ENCODE peak calls at places on chromosomes 11 and 22, in six cellular contexts. One of them, this sample, is unnamed.

GRCh38 chr22:35597692-35598395 is 19.3 kb downstream of the MB start:
- DNase-seq in IMR-90: no peak
- DNase-seq in HepG2: no peak
- DNase-seq in brain microvascular endothelial cell: no peak
- DNase-seq in small intestine: no peak
- DNase-seq in thoracic aorta: no peak
- DNase-seq in this sample: no peak

GRCh38 chr11:15965562-15966250 is 390.6 kb downstream of the SOX6 start:
- DNase-seq in IMR-90: no peak
- DNase-seq in HepG2: no peak
- DNase-seq in brain microvascular endothelial cell: no peak
- DNase-seq in small intestine: no peak
- DNase-seq in thoracic aorta: no peak
- DNase-seq in this sample: no peak

GRCh38 chr11:30635401-30635989 is 49.3 kb upstream of the MPPED2 start:
- DNase-seq in IMR-90: peak; percentile 1
- DNase-seq in HepG2: no peak
- DNase-seq in brain microvascular endothelial cell: no peak
- DNase-seq in small intestine: no peak
- DNase-seq in thoracic aorta: no peak
- DNase-seq in this sample: peak; percentile 6

GRCh38 chr11:95247883-95248282 is 16.9 kb upstream of the SESN3 start:
- DNase-seq in IMR-90: no peak
- DNase-seq in HepG2: no peak
- DNase-seq in brain microvascular endothelial cell: no peak
- DNase-seq in small intestine: no peak
- DNase-seq in thoracic aorta: no peak
- DNase-seq in this sample: no peak

GRCh38 chr11:96173424-96173823 is 169.6 kb downstream of the MAML2 start:
- DNase-seq in IMR-90: no peak
- DNase-seq in HepG2: no peak
- DNase-seq in brain microvascular endothelial cell: no peak
- DNase-seq in small intestine: no peak
- DNase-seq in thoracic aorta: no peak
- DNase-seq in this sample: no peak

GRCh38 chr11:6455070-6455469 is 14.3 kb upstream of the HPX start:
- DNase-seq in IMR-90: no peak
- DNase-seq in HepG2: no peak
- DNase-seq in brain microvascular endothelial cell: no peak
- DNase-seq in small intestine: no peak
- DNase-seq in thoracic aorta: no peak
- DNase-seq in this sample: no peak

GRCh38 chr11:124928942-124929663 is 6.7 kb downstream of the HEPACAM start:
- DNase-seq in IMR-90: no peak
- DNase-seq in HepG2: no peak
- DNase-seq in brain microvascular endothelial cell: no peak
- DNase-seq in small intestine: no peak
- DNase-seq in thoracic aorta: no peak
- DNase-seq in this sample: no peak

GRCh38 chr22:32548039-32548438 is 73.4 kb downstream of the FBXO7 start:
- DNase-seq in IMR-90: no peak
- DNase-seq in HepG2: no peak
- DNase-seq in brain microvascular endothelial cell: no peak
- DNase-seq in small intestine: no peak
- DNase-seq in thoracic aorta: no peak
- DNase-seq in this sample: no peak

GRCh38 chr11:102157219-102157618 is 47.0 kb downstream of the YAP1 start:
- DNase-seq in IMR-90: peak; percentile 85
- DNase-seq in HepG2: peak; percentile 81
- DNase-seq in brain microvascular endothelial cell: peak; percentile 74
- DNase-seq in small intestine: peak; percentile 63
- DNase-seq in thoracic aorta: no peak
- DNase-seq in this sample: peak; percentile 21

GRCh38 chr22:30580896-30581295 is 6.4 kb upstream of the GAL3ST1 start:
- DNase-seq in IMR-90: no peak
- DNase-seq in HepG2: no peak
- DNase-seq in brain microvascular endothelial cell: no peak
- DNase-seq in small intestine: no peak
- DNase-seq in thoracic aorta: no peak
- DNase-seq in this sample: no peak

GRCh38 chr11:63832336-63832735 is 6.6 kb upstream of the MARK2 start:
- DNase-seq in IMR-90: no peak
- DNase-seq in HepG2: no peak
- DNase-seq in brain microvascular endothelial cell: no peak
- DNase-seq in small intestine: no peak
- DNase-seq in thoracic aorta: no peak
- DNase-seq in this sample: no peak

GRCh38 chr22:23534851-23535717 is 45.0 kb downstream of the IGLL1 start:
- DNase-seq in IMR-90: no peak
- DNase-seq in HepG2: no peak
- DNase-seq in brain microvascular endothelial cell: no peak
- DNase-seq in small intestine: no peak
- DNase-seq in thoracic aorta: no peak
- DNase-seq in this sample: no peak

GRCh38 chr11:94934362-94934761 is 39.0 kb downstream of the CWC15 start:
- DNase-seq in IMR-90: peak; percentile 65
- DNase-seq in HepG2: no peak
- DNase-seq in brain microvascular endothelial cell: peak; percentile 75
- DNase-seq in small intestine: no peak
- DNase-seq in thoracic aorta: no peak
- DNase-seq in this sample: no peak

GRCh38 chr11:60860943-60861342 is 5.2 kb upstream of the PTGDR2 start:
- DNase-seq in IMR-90: no peak
- DNase-seq in HepG2: no peak
- DNase-seq in brain microvascular endothelial cell: no peak
- DNase-seq in small intestine: no peak
- DNase-seq in thoracic aorta: no peak
- DNase-seq in this sample: no peak

GRCh38 chr22:27438271-27438980 is 363.1 kb downstream of the MN1 start:
- DNase-seq in IMR-90: peak; percentile 9
- DNase-seq in HepG2: no peak
- DNase-seq in brain microvascular endothelial cell: no peak
- DNase-seq in small intestine: peak; percentile 9
- DNase-seq in thoracic aorta: no peak
- DNase-seq in this sample: peak; percentile 67

GRCh38 chr22:42074846-42075245 is 798 bp downstream of the PHETA2 start:
- DNase-seq in IMR-90: no peak
- DNase-seq in HepG2: no peak
- DNase-seq in brain microvascular endothelial cell: no peak
- DNase-seq in small intestine: no peak
- DNase-seq in thoracic aorta: no peak
- DNase-seq in this sample: no peak

GRCh38 chr11:44430140-44430539 is 120.2 kb upstream of the ALX4 start:
- DNase-seq in IMR-90: no peak
- DNase-seq in HepG2: no peak
- DNase-seq in brain microvascular endothelial cell: no peak
- DNase-seq in small intestine: no peak
- DNase-seq in thoracic aorta: no peak
- DNase-seq in this sample: no peak

GRCh38 chr22:35609261-35609660 is 7.9 kb downstream of the MB start:
- DNase-seq in IMR-90: no peak
- DNase-seq in HepG2: no peak
- DNase-seq in brain microvascular endothelial cell: no peak
- DNase-seq in small intestine: peak; percentile 36
- DNase-seq in thoracic aorta: no peak
- DNase-seq in this sample: no peak

GRCh38 chr11:986270-986951 is 50.1 kb downstream of the MUC6 start:
- DNase-seq in IMR-90: no peak
- DNase-seq in HepG2: no peak
- DNase-seq in brain microvascular endothelial cell: no peak
- DNase-seq in small intestine: no peak
- DNase-seq in thoracic aorta: no peak
- DNase-seq in this sample: no peak

GRCh38 chr11:57071829-57072228 is 83.1 kb downstream of the OR5AK2 start:
- DNase-seq in IMR-90: peak; percentile 37
- DNase-seq in HepG2: no peak
- DNase-seq in brain microvascular endothelial cell: no peak
- DNase-seq in small intestine: no peak
- DNase-seq in thoracic aorta: no peak
- DNase-seq in this sample: no peak

GRCh38 chr11:10637629-10638028 is 55.9 kb downstream of the IRAG1 start:
- DNase-seq in IMR-90: no peak
- DNase-seq in HepG2: no peak
- DNase-seq in brain microvascular endothelial cell: no peak
- DNase-seq in small intestine: no peak
- DNase-seq in thoracic aorta: no peak
- DNase-seq in this sample: no peak

GRCh38 chr11:80320765-80321164 is 879.9 kb upstream of the TENM4 start:
- DNase-seq in IMR-90: no peak
- DNase-seq in HepG2: no peak
- DNase-seq in brain microvascular endothelial cell: no peak
- DNase-seq in small intestine: peak; percentile 29
- DNase-seq in thoracic aorta: no peak
- DNase-seq in this sample: no peak

GRCh38 chr11:3139481-3140290 is 25.4 kb downstream of the OSBPL5 start:
- DNase-seq in IMR-90: no peak
- DNase-seq in HepG2: no peak
- DNase-seq in brain microvascular endothelial cell: no peak
- DNase-seq in small intestine: no peak
- DNase-seq in thoracic aorta: no peak
- DNase-seq in this sample: no peak

GRCh38 chr11:83292709-83293435 is 6.7 kb upstream of the CCDC90B start:
- DNase-seq in IMR-90: peak; percentile 73
- DNase-seq in HepG2: peak; percentile 57
- DNase-seq in brain microvascular endothelial cell: peak; percentile 71
- DNase-seq in small intestine: peak; percentile 63
- DNase-seq in thoracic aorta: no peak
- DNase-seq in this sample: no peak

GRCh38 chr11:6737872-6738466 is 33.8 kb downstream of the OR2AG2 start:
- DNase-seq in IMR-90: peak; percentile 34
- DNase-seq in HepG2: peak; percentile 41
- DNase-seq in brain microvascular endothelial cell: peak; percentile 61
- DNase-seq in small intestine: peak; percentile 63
- DNase-seq in thoracic aorta: no peak
- DNase-seq in this sample: peak; percentile 51

GRCh38 chr22:37519268-37520195 is at the start of gene CARD10:
- DNase-seq in IMR-90: no peak
- DNase-seq in HepG2: no peak
- DNase-seq in brain microvascular endothelial cell: no peak
- DNase-seq in small intestine: peak; percentile 63
- DNase-seq in thoracic aorta: no peak
- DNase-seq in this sample: peak; percentile 53

GRCh38 chr11:36774603-36775002 is 176.6 kb upstream of the RAG2 start:
- DNase-seq in IMR-90: peak; percentile 17
- DNase-seq in HepG2: no peak
- DNase-seq in brain microvascular endothelial cell: no peak
- DNase-seq in small intestine: no peak
- DNase-seq in thoracic aorta: no peak
- DNase-seq in this sample: no peak

GRCh38 chr11:73139476-73140198 is 2.5 kb downstream of the FCHSD2 start:
- DNase-seq in IMR-90: peak; percentile 49
- DNase-seq in HepG2: peak; percentile 72
- DNase-seq in brain microvascular endothelial cell: no peak
- DNase-seq in small intestine: peak; percentile 25
- DNase-seq in thoracic aorta: no peak
- DNase-seq in this sample: no peak
- H3K4me3 ChIP-seq in IMR-90: peak overlapping the region; percentile 68
- H3K4me3 ChIP-seq in HepG2: peak overlapping the region; percentile 99
- H3K4me3 ChIP-seq in brain microvascular endothelial cell: peak overlapping the region; percentile 92
- H3K4me3 ChIP-seq in small intestine: no peak overlapping the region
- H3K4me3 ChIP-seq in thoracic aorta: peak overlapping the region; percentile 81
- H3K4me3 ChIP-seq in this sample: peak overlapping the region; percentile 98

GRCh38 chr11:34501500-34501899 is 12.1 kb downstream of the ELF5 start:
- DNase-seq in IMR-90: peak; percentile 89
- DNase-seq in HepG2: peak; percentile 92
- DNase-seq in brain microvascular endothelial cell: peak; percentile 64
- DNase-seq in small intestine: no peak
- DNase-seq in thoracic aorta: no peak
- DNase-seq in this sample: no peak

GRCh38 chr11:34505874-34506273 is 7.7 kb downstream of the ELF5 start:
- DNase-seq in IMR-90: no peak
- DNase-seq in HepG2: no peak
- DNase-seq in brain microvascular endothelial cell: no peak
- DNase-seq in small intestine: no peak
- DNase-seq in thoracic aorta: no peak
- DNase-seq in this sample: no peak

GRCh38 chr11:34499719-34500505 is 13.7 kb downstream of the ELF5 start:
- DNase-seq in IMR-90: no peak
- DNase-seq in HepG2: no peak
- DNase-seq in brain microvascular endothelial cell: no peak
- DNase-seq in small intestine: no peak
- DNase-seq in thoracic aorta: no peak
- DNase-seq in this sample: no peak

GRCh38 chr11:34502949-34503348 is 10.6 kb downstream of the ELF5 start:
- DNase-seq in IMR-90: peak; percentile 6
- DNase-seq in HepG2: no peak
- DNase-seq in brain microvascular endothelial cell: no peak
- DNase-seq in small intestine: no peak
- DNase-seq in thoracic aorta: no peak
- DNase-seq in this sample: no peak

DNA sequence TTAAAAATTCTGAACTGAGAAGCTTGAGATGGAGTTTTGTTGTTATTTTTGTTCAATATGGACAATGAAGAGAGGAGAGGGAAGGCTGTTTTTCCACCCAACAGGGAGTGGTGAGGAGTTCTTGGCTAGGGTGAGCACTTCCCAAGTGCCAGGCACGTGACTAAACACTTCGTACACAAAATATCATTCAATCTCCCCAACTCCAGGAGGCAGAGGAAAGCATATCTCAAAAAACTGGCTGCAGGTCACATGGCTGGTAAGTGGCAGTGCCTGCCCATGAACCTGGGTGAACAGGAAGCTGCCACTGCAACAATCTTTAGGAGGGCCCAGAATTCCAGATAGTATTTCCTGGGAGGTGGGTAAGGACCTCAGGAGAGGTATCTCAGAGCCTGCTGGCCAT is 11.6 kb downstream of the ELF5 start:
- DNase-seq in IMR-90: no peak
- DNase-seq in HepG2: no peak
- DNase-seq in brain microvascular endothelial cell: no peak
- DNase-seq in small intestine: no peak
- DNase-seq in thoracic aorta: no peak
- DNase-seq in this sample: no peak
- H3K27ac ChIP-seq in IMR-90: peak overlapping the region; percentile 40
- H3K27ac ChIP-seq in HepG2: peak overlapping the region; percentile 60
- H3K27ac ChIP-seq in brain microvascular endothelial cell: no peak overlapping the region
- H3K27ac ChIP-seq in small intestine: no peak overlapping the region
- H3K27ac ChIP-seq in thoracic aorta: no peak overlapping the region
- H3K27ac ChIP-seq in this sample: no peak overlapping the region

DNA sequence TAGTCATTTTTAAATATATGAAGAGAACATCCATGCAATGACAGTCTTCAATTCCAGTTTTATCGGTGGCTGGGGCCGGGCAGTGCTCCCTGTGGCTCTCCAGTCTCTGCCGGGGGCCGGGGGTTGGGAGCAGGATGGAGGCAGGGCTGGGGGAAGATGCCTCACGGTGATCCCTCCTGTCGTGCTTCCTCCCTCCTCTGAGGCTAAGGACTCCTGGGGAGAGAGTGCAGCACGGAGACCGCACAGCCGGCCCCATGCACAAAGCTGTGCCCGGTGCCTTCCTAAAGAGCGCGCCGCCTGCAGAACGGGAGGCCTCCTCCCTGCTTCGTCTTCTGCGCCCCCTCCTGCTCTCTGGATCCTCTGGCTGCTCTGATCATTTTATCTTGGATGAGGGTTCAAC is 20.5 kb downstream of the GAL start:
- DNase-seq in IMR-90: no peak
- DNase-seq in HepG2: no peak
- DNase-seq in brain microvascular endothelial cell: no peak
- DNase-seq in small intestine: no peak
- DNase-seq in thoracic aorta: no peak
- DNase-seq in this sample: no peak
- H3K4me3 ChIP-seq in IMR-90: no peak overlapping the region
- H3K4me3 ChIP-seq in HepG2: no peak overlapping the region
- H3K4me3 ChIP-seq in brain microvascular endothelial cell: no peak overlapping the region
- H3K4me3 ChIP-seq in small intestine: no peak overlapping the region
- H3K4me3 ChIP-seq in thoracic aorta: no peak overlapping the region
- H3K4me3 ChIP-seq in this sample: no peak overlapping the region

GRCh38 chr11:75565916-75566762 is 4.1 kb downstream of the SERPINH1 start:
- DNase-seq in IMR-90: no peak
- DNase-seq in HepG2: no peak
- DNase-seq in brain microvascular endothelial cell: no peak
- DNase-seq in small intestine: no peak
- DNase-seq in thoracic aorta: no peak
- DNase-seq in this sample: no peak
- H3K27ac ChIP-seq in IMR-90: no peak overlapping the region
- H3K27ac ChIP-seq in HepG2: peak overlapping the region; percentile 69
- H3K27ac ChIP-seq in brain microvascular endothelial cell: peak overlapping the region; percentile 90
- H3K27ac ChIP-seq in small intestine: no peak overlapping the region
- H3K27ac ChIP-seq in thoracic aorta: peak overlapping the region; percentile 47
- H3K27ac ChIP-seq in this sample: peak overlapping the region; percentile 100

This sample was measured in heart right ventricle.